ENCODE peak calls at places on chromosomes 7 and 10, in six cellular contexts. One of them, this sample, is unnamed.
A peak's percentile ranks its signal among the peaks of the same experiment; 100 is the strongest.

GRCh38 chr10:33721509-33721908 is 387.0 kb upstream of the NRP1 start:
- DNase-seq in brain microvascular endothelial cell: no peak
- DNase-seq in choroid plexus epithelial cell: no peak
- DNase-seq in bronchial epithelial cell: no peak
- DNase-seq in GM10248: no peak
- DNase-seq in PC-3: no peak
- DNase-seq in this sample: no peak

GRCh38 chr10:114402871-114403544 is 1.3 kb downstream of the AFAP1L2 start:
- DNase-seq in brain microvascular endothelial cell: peak; percentile 30
- DNase-seq in PC-3: no peak
- DNase-seq in GM10248: no peak
- DNase-seq in bronchial epithelial cell: no peak
- DNase-seq in choroid plexus epithelial cell: no peak
- DNase-seq in this sample: no peak

GRCh38 chr10:129796611-129797420 is 167.3 kb downstream of the EBF3 start:
- DNase-seq in choroid plexus epithelial cell: no peak
- DNase-seq in PC-3: no peak
- DNase-seq in GM10248: no peak
- DNase-seq in bronchial epithelial cell: no peak
- DNase-seq in brain microvascular endothelial cell: no peak
- DNase-seq in this sample: no peak

GRCh38 chr7:103447073-103447960 is 1.3 kb upstream of the SLC26A5 start:
- DNase-seq in brain microvascular endothelial cell: peak; percentile 46
- DNase-seq in bronchial epithelial cell: peak; percentile 53
- DNase-seq in GM10248: peak; percentile 62
- DNase-seq in choroid plexus epithelial cell: peak; percentile 70
- DNase-seq in PC-3: peak; percentile 75
- DNase-seq in this sample: no peak

GRCh38 chr10:126127630-126128029 is 231.3 kb downstream of the FANK1 start:
- DNase-seq in PC-3: no peak
- DNase-seq in bronchial epithelial cell: no peak
- DNase-seq in choroid plexus epithelial cell: no peak
- DNase-seq in GM10248: no peak
- DNase-seq in brain microvascular endothelial cell: no peak
- DNase-seq in this sample: no peak

GRCh38 chr7:132655071-132655761 is 78.9 kb upstream of the PLXNA4 start:
- DNase-seq in PC-3: no peak
- DNase-seq in bronchial epithelial cell: no peak
- DNase-seq in brain microvascular endothelial cell: peak; percentile 52
- DNase-seq in GM10248: no peak
- DNase-seq in choroid plexus epithelial cell: peak; percentile 76
- DNase-seq in this sample: no peak

GRCh38 chr7:81284576-81284975 is 365.7 kb upstream of the SEMA3C start:
- DNase-seq in choroid plexus epithelial cell: peak; percentile 82
- DNase-seq in brain microvascular endothelial cell: peak; percentile 48
- DNase-seq in PC-3: peak; percentile 68
- DNase-seq in bronchial epithelial cell: peak; percentile 81
- DNase-seq in GM10248: no peak
- DNase-seq in this sample: no peak

GRCh38 chr10:102646610-102647432 is 2.5 kb downstream of the TRIM8 start:
- DNase-seq in bronchial epithelial cell: no peak
- DNase-seq in PC-3: no peak
- DNase-seq in choroid plexus epithelial cell: peak; percentile 62
- DNase-seq in brain microvascular endothelial cell: no peak
- DNase-seq in GM10248: no peak
- DNase-seq in this sample: no peak

GRCh38 chr10:133100706-133101463 is 13.2 kb downstream of the ADGRA1 start:
- DNase-seq in PC-3: no peak
- DNase-seq in brain microvascular endothelial cell: no peak
- DNase-seq in bronchial epithelial cell: no peak
- DNase-seq in choroid plexus epithelial cell: peak; percentile 2
- DNase-seq in GM10248: no peak
- DNase-seq in this sample: no peak

GRCh38 chr10:2097937-2098336 is 360.6 kb upstream of the ADARB2 start:
- DNase-seq in choroid plexus epithelial cell: no peak
- DNase-seq in bronchial epithelial cell: no peak
- DNase-seq in brain microvascular endothelial cell: no peak
- DNase-seq in GM10248: no peak
- DNase-seq in PC-3: no peak
- DNase-seq in this sample: no peak

GRCh38 chr7:30816291-30817059 is 45.3 kb downstream of the MINDY4 start:
- DNase-seq in bronchial epithelial cell: no peak
- DNase-seq in choroid plexus epithelial cell: no peak
- DNase-seq in PC-3: no peak
- DNase-seq in brain microvascular endothelial cell: no peak
- DNase-seq in GM10248: no peak
- DNase-seq in this sample: no peak

GRCh38 chr10:6070647-6071046 is 8.5 kb upstream of the IL2RA start:
- DNase-seq in brain microvascular endothelial cell: no peak
- DNase-seq in choroid plexus epithelial cell: no peak
- DNase-seq in bronchial epithelial cell: no peak
- DNase-seq in PC-3: no peak
- DNase-seq in GM10248: no peak
- DNase-seq in this sample: peak; percentile 67

GRCh38 chr10:72087969-72088878 is at the start of gene SPOCK2:
- DNase-seq in choroid plexus epithelial cell: peak; percentile 22
- DNase-seq in bronchial epithelial cell: peak; percentile 29
- DNase-seq in PC-3: no peak
- DNase-seq in GM10248: peak; percentile 53
- DNase-seq in brain microvascular endothelial cell: no peak
- DNase-seq in this sample: no peak

GRCh38 chr7:64882341-64883112 is 20.5 kb upstream of the ZNF273 start:
- DNase-seq in GM10248: no peak
- DNase-seq in brain microvascular endothelial cell: no peak
- DNase-seq in choroid plexus epithelial cell: peak; percentile 40
- DNase-seq in bronchial epithelial cell: peak; percentile 48
- DNase-seq in PC-3: no peak
- DNase-seq in this sample: no peak

GRCh38 chr10:79436066-79436849 is 9.2 kb downstream of the ZCCHC24 start:
- DNase-seq in GM10248: no peak
- DNase-seq in choroid plexus epithelial cell: no peak
- DNase-seq in PC-3: no peak
- DNase-seq in bronchial epithelial cell: no peak
- DNase-seq in brain microvascular endothelial cell: no peak
- DNase-seq in this sample: no peak

GRCh38 chr10:29616542-29616941 is 18.2 kb downstream of the SVIL start:
- DNase-seq in brain microvascular endothelial cell: no peak
- DNase-seq in choroid plexus epithelial cell: no peak
- DNase-seq in PC-3: no peak
- DNase-seq in bronchial epithelial cell: no peak
- DNase-seq in GM10248: no peak
- DNase-seq in this sample: no peak

GRCh38 chr10:29702288-29703164 is 67.8 kb upstream of the SVIL start:
- DNase-seq in brain microvascular endothelial cell: no peak
- DNase-seq in choroid plexus epithelial cell: peak; percentile 57
- DNase-seq in bronchial epithelial cell: no peak
- DNase-seq in GM10248: no peak
- DNase-seq in PC-3: no peak
- DNase-seq in this sample: no peak

GRCh38 chr7:108413782-108414492 is 42.3 kb downstream of the NRCAM start:
- DNase-seq in GM10248: no peak
- DNase-seq in brain microvascular endothelial cell: peak; percentile 90
- DNase-seq in bronchial epithelial cell: peak; percentile 64
- DNase-seq in choroid plexus epithelial cell: peak; percentile 96
- DNase-seq in PC-3: no peak
- DNase-seq in this sample: no peak

GRCh38 chr10:131955591-131956340 is 26.0 kb downstream of the BNIP3 start:
- DNase-seq in bronchial epithelial cell: no peak
- DNase-seq in GM10248: no peak
- DNase-seq in choroid plexus epithelial cell: no peak
- DNase-seq in brain microvascular endothelial cell: no peak
- DNase-seq in PC-3: no peak
- DNase-seq in this sample: no peak

GRCh38 chr7:112176693-112177415 is 29.3 kb downstream of the DOCK4 start:
- DNase-seq in PC-3: no peak
- DNase-seq in brain microvascular endothelial cell: no peak
- DNase-seq in choroid plexus epithelial cell: no peak
- DNase-seq in GM10248: no peak
- DNase-seq in bronchial epithelial cell: no peak
- DNase-seq in this sample: no peak

GRCh38 chr7:129952164-129952652 is 552 bp downstream of the UBE2H start:
- DNase-seq in brain microvascular endothelial cell: no peak
- DNase-seq in bronchial epithelial cell: peak; percentile 18
- DNase-seq in PC-3: peak; percentile 12
- DNase-seq in GM10248: peak; percentile 50
- DNase-seq in choroid plexus epithelial cell: peak; percentile 31
- DNase-seq in this sample: peak; percentile 49

GRCh38 chr7:138126928-138127327 is 50.7 kb downstream of the AKR1D1 start:
- DNase-seq in choroid plexus epithelial cell: no peak
- DNase-seq in GM10248: no peak
- DNase-seq in PC-3: no peak
- DNase-seq in brain microvascular endothelial cell: no peak
- DNase-seq in bronchial epithelial cell: no peak
- DNase-seq in this sample: no peak

DNA sequence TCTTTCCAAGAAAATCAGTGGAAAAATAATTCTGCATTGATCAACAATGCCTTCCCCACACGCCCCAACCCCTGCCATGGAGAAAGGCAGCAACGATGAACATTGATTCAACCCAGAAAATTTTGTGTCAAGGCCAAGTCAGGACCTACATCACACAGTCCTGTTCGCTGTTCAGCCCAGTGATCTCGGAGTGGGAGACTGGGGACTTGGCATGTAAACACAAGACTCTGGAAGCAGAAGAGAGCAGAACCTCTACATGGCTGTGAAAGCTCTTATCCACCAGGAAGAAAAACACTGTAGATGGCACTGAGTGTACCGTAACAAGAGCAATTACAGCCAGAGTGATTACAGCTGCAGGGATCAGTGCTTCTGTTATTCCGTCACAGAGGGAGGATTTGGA is 136.6 kb downstream of the IQUB start:
- DNase-seq in choroid plexus epithelial cell: no peak
- DNase-seq in brain microvascular endothelial cell: no peak
- DNase-seq in GM10248: no peak
- DNase-seq in PC-3: no peak
- DNase-seq in bronchial epithelial cell: no peak
- DNase-seq in this sample: no peak
- TF ChIP-seq CTCF in choroid plexus epithelial cell: no peak
- TF ChIP-seq CTCF in brain microvascular endothelial cell: no peak
- TF ChIP-seq CTCF in GM10248: no peak
- TF ChIP-seq CTCF in PC-3: no peak
- TF ChIP-seq CTCF in bronchial epithelial cell: no peak
- TF ChIP-seq CTCF in this sample: no peak

GRCh38 chr7:136883046-136883445 is 14.6 kb downstream of the CHRM2 start:
- DNase-seq in GM10248: no peak
- DNase-seq in brain microvascular endothelial cell: no peak
- DNase-seq in PC-3: no peak
- DNase-seq in bronchial epithelial cell: no peak
- DNase-seq in choroid plexus epithelial cell: peak; percentile 44
- DNase-seq in this sample: no peak
- TF ChIP-seq CTCF in GM10248: no peak
- TF ChIP-seq CTCF in brain microvascular endothelial cell: peak; percentile 41
- TF ChIP-seq CTCF in PC-3: no peak
- TF ChIP-seq CTCF in bronchial epithelial cell: no peak
- TF ChIP-seq CTCF in choroid plexus epithelial cell: peak; percentile 34
- TF ChIP-seq CTCF in this sample: no peak

DNA sequence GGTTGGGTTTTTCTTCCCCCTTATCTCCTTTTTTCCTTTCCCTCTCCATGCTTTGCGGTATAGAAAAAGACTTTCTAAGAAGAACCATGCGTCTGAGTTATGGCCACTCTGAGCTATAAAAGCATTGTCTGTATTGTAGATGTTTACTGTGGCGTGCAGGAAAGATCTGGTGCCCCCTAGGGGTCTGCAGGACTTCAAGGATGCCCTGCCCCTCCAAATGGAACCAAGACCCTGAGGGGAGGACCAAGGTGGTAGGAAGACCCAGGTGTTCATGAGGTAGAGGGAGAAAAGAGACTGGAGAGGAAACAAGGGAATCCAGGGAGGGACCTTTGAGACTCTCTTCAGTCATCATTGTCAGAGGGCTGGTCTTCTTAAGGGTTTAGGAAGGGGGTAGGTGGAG is 68.8 kb downstream of the CYP26A1 start:
- DNase-seq in bronchial epithelial cell: no peak
- DNase-seq in brain microvascular endothelial cell: no peak
- DNase-seq in PC-3: no peak
- DNase-seq in GM10248: no peak
- DNase-seq in choroid plexus epithelial cell: no peak
- DNase-seq in this sample: no peak
- TF ChIP-seq CTCF in bronchial epithelial cell: no peak
- TF ChIP-seq CTCF in brain microvascular endothelial cell: no peak
- TF ChIP-seq CTCF in PC-3: peak; percentile 25
- TF ChIP-seq CTCF in GM10248: no peak
- TF ChIP-seq CTCF in choroid plexus epithelial cell: peak; percentile 10
- TF ChIP-seq CTCF in this sample: no peak

GRCh38 chr10:35561670-35562069 is 43.5 kb upstream of the GJD4 start:
- DNase-seq in GM10248: no peak
- DNase-seq in bronchial epithelial cell: no peak
- DNase-seq in choroid plexus epithelial cell: no peak
- DNase-seq in brain microvascular endothelial cell: no peak
- DNase-seq in PC-3: no peak
- DNase-seq in this sample: no peak

GRCh38 chr10:35564276-35564982 is 40.7 kb upstream of the GJD4 start:
- DNase-seq in choroid plexus epithelial cell: peak; percentile 88
- DNase-seq in bronchial epithelial cell: no peak
- DNase-seq in GM10248: peak; percentile 40
- DNase-seq in brain microvascular endothelial cell: peak; percentile 31
- DNase-seq in PC-3: no peak
- DNase-seq in this sample: peak; percentile 54

GRCh38 chr10:35562427-35562826 is 42.7 kb upstream of the GJD4 start:
- DNase-seq in PC-3: no peak
- DNase-seq in GM10248: no peak
- DNase-seq in brain microvascular endothelial cell: no peak
- DNase-seq in choroid plexus epithelial cell: no peak
- DNase-seq in bronchial epithelial cell: no peak
- DNase-seq in this sample: no peak

GRCh38 chr10:35565602-35566061 is 39.5 kb upstream of the GJD4 start:
- DNase-seq in PC-3: no peak
- DNase-seq in choroid plexus epithelial cell: peak; percentile 44
- DNase-seq in brain microvascular endothelial cell: peak; percentile 24
- DNase-seq in bronchial epithelial cell: no peak
- DNase-seq in GM10248: no peak
- DNase-seq in this sample: no peak

GRCh38 chr10:35563266-35563891 is 41.8 kb upstream of the GJD4 start:
- DNase-seq in choroid plexus epithelial cell: peak; percentile 89
- DNase-seq in PC-3: peak; percentile 98
- DNase-seq in bronchial epithelial cell: peak; percentile 65
- DNase-seq in brain microvascular endothelial cell: peak; percentile 35
- DNase-seq in GM10248: peak; percentile 69
- DNase-seq in this sample: no peak
- TF ChIP-seq CTCF in choroid plexus epithelial cell: peak; percentile 100
- TF ChIP-seq CTCF in PC-3: peak; percentile 100
- TF ChIP-seq CTCF in bronchial epithelial cell: peak; percentile 98
- TF ChIP-seq CTCF in brain microvascular endothelial cell: peak; percentile 100
- TF ChIP-seq CTCF in GM10248: peak; percentile 93
- TF ChIP-seq CTCF in this sample: peak; percentile 99